ENCODE peak calls at places on chromosome 18, in six cellular contexts. A is fibroblast of lung, C is IMR-90, Y is RWPE1, I is AG09319, K is Calu3. S is an unnamed sample.

GRCh38 chr18:36127866-36128845 is 984 bp downstream of the SLC39A6 start:
- DNase-seq in A (peak; percentile 47), C (peak; percentile 69), Y (peak; percentile 4), I (no peak), K (peak; percentile 3), S (peak; percentile 30)

GRCh38 chr18:58257461-58257860 is 213.4 kb downstream of the NEDD4L start:
- DNase-seq in A (peak; percentile 67), C (peak; percentile 68), Y (no peak), I (no peak), K (no peak), S (no peak)

GRCh38 chr18:10465157-10465990 is 10.9 kb downstream of the APCDD1 start:
- DNase-seq in A (no peak), C (no peak), Y (no peak), I (no peak), K (no peak), S (no peak)

GRCh38 chr18:73980289-73980979 is 167.2 kb downstream of the FBXO15 start:
- DNase-seq in A (peak; percentile 18), C (peak; percentile 25), Y (peak; percentile 14), I (no peak), K (peak; percentile 67), S (peak; percentile 14)

GRCh38 chr18:62919109-62919838 is 203.9 kb downstream of the PHLPP1 start:
- DNase-seq in A (no peak), C (peak; percentile 22), Y (no peak), I (no peak), K (no peak), S (no peak)

GRCh38 chr18:3671181-3671580 is 221.2 kb downstream of the TGIF1 start:
- DNase-seq in A (no peak), C (peak; percentile 50), Y (no peak), I (no peak), K (no peak), S (no peak)

GRCh38 chr18:3585656-3586509 is 135.9 kb downstream of the TGIF1 start:
- DNase-seq in A (peak; percentile 67), C (peak; percentile 78), Y (peak; percentile 79), I (no peak), K (peak; percentile 91), S (peak; percentile 75)

GRCh38 chr18:63951302-63951705 is 2.2 kb downstream of the HMSD start:
- DNase-seq in A (peak; percentile 35), C (peak; percentile 34), Y (no peak), I (no peak), K (no peak), S (peak; percentile 38)

GRCh38 chr18:74745658-74746403 is 148.2 kb downstream of the ZNF407 start:
- DNase-seq in A (peak; percentile 87), C (peak; percentile 86), Y (peak; percentile 59), I (no peak), K (peak; percentile 44), S (peak; percentile 87)

GRCh38 chr18:37393221-37393828 is 172.3 kb downstream of the CELF4 start:
- DNase-seq in A (no peak), C (no peak), Y (no peak), I (no peak), K (no peak), S (no peak)

GRCh38 chr18:8313043-8313442 is 296.2 kb upstream of the RAB12 start:
- DNase-seq in A (no peak), C (no peak), Y (no peak), I (no peak), K (no peak), S (no peak)

GRCh38 chr18:34795070-34795740 is 85.1 kb downstream of the DTNA start:
- DNase-seq in A (no peak), C (no peak), Y (no peak), I (no peak), K (no peak), S (no peak)

GRCh38 chr18:40935423-40935822 is 1019.6 kb upstream of the PIK3C3 start:
- DNase-seq in A (peak; percentile 13), C (peak; percentile 15), Y (peak; percentile 0), I (no peak), K (no peak), S (peak; percentile 34)

GRCh38 chr18:37264956-37265355 is 300.6 kb downstream of the CELF4 start:
- DNase-seq in A (no peak), C (no peak), Y (no peak), I (no peak), K (no peak), S (no peak)

GRCh38 chr18:24811963-24812681 is 351.7 kb downstream of the HRH4 start:
- DNase-seq in A (no peak), C (no peak), Y (no peak), I (peak; percentile 54), K (no peak), S (no peak)

GRCh38 chr18:73638709-73639108 is 508.9 kb downstream of the FBXO15 start:
- DNase-seq in A (peak; percentile 79), C (peak; percentile 71), Y (peak; percentile 43), I (no peak), K (no peak), S (peak; percentile 37)

GRCh38 chr18:46220116-46220515 is 115.9 kb downstream of the HAUS1 start:
- DNase-seq in A (peak; percentile 89), C (peak; percentile 92), Y (peak; percentile 1), I (peak; percentile 25), K (no peak), S (peak; percentile 72)

GRCh38 chr18:35775887-35776286 is 194.3 kb downstream of the GALNT1 start:
- DNase-seq in A (peak; percentile 14), C (peak; percentile 9), Y (no peak), I (no peak), K (no peak), S (peak; percentile 33)

GRCh38 chr18:12702221-12703095 is at the start of the genes CEP76 and PSMG2:
- DNase-seq in A (peak; percentile 87), C (peak; percentile 84), Y (peak; percentile 90), I (peak; percentile 67), K (peak; percentile 86), S (peak; percentile 74)

GRCh38 chr18:28725876-28726275 is 548.9 kb upstream of the CDH2 start:
- DNase-seq in A (peak; percentile 87), C (peak; percentile 62), Y (no peak), I (no peak), K (no peak), S (peak; percentile 73)

GRCh38 chr18:37265382-37265781 is 300.2 kb downstream of the CELF4 start:
- DNase-seq in A (no peak), C (no peak), Y (no peak), I (no peak), K (no peak), S (no peak)

GRCh38 chr18:42437646-42438045 is 482.6 kb downstream of the PIK3C3 start:
- DNase-seq in A (peak; percentile 80), C (no peak), Y (no peak), I (no peak), K (no peak), S (no peak)

GRCh38 chr18:48453330-48454063 is 44.3 kb upstream of the ZBTB7C start:
- DNase-seq in A (no peak), C (no peak), Y (no peak), I (no peak), K (peak; percentile 49), S (peak; percentile 85)

GRCh38 chr18:48454146-48454796 is 45.1 kb upstream of the ZBTB7C start:
- DNase-seq in A (peak; percentile 15), C (no peak), Y (no peak), I (no peak), K (no peak), S (no peak)

GRCh38 chr18:48456838-48457237 is 47.7 kb upstream of the ZBTB7C start:
- DNase-seq in A (no peak), C (no peak), Y (no peak), I (no peak), K (no peak), S (no peak)

GRCh38 chr18:48452863-48453323 is 43.7 kb upstream of the ZBTB7C start:
- DNase-seq in A (peak; percentile 55), C (peak; percentile 13), Y (no peak), I (no peak), K (peak; percentile 18), S (peak; percentile 64)

DNA sequence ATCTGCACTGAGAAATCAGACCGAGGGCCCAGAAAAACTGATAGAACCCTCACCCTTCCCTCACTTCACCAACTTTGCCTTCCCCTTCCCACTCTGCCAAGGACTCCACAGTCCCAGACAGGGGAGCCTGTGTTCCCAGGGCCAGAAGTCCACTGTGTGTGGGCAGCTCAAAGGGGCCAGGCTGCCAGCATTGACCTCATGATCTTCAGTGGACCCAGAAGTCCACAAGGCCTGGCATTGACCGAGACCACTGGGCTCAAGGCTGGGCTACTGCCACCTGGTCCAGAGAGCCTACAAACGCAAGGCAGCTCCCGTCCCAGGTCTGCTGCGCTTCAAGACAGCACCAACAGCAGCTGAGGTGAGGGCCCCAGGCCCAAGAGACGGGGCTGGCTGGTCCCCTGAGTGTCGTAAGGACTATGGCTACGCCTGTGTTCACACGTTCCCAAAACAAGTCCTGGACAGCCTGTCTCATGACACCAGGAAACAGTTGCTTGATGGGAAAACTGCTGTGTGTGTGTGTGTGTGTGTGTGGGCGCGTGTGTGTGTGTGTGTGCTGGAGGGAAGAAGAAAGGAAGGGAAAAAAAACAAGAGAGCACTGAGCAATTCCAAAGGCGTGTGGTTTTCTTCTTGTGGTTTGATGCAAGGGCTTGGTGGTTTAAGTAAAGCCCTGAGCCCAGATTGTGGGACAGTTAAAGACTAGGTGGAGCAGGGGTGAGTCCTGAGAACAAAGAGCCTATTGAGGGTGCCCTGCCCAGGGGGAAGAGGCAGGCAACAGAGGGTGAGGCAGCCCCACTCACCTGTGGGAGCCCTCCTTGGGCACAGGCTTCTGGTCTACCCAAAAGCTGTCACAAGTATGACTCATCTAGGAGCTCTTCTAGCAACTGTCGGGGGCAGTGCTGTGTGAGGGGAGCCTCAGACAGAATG is 46.6 kb upstream of the ZBTB7C start:
- DNase-seq in A (peak; percentile 99), C (peak; percentile 89), Y (no peak), I (peak; percentile 45), K (peak; percentile 91), S (peak; percentile 90)
- TF ChIP-seq CTCF in A (no peak), C (no peak), Y (no peak), I (no peak), K (no peak), S (no peak)

DNA sequence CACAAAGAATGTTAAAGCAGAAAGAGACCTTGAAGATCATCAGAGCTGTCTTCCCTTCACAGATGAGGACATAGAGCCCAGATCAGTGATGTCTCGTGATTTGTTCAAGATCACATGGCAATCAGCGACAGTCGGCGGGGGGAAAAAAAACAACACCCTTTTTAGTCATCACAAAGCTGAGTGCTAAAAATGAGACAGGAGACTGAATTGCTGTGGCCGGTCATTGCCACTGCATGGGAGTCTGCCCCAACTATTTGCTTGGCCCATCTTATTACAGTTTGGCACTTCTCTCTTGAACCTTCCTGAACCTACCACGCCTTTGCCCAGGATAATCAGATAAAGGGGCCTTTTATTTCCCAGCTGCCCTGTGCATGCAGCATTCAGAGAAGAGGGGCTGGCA is 42.7 kb downstream of the SETBP1 start:
- DNase-seq in A (no peak), C (no peak), Y (no peak), I (no peak), K (no peak), S (no peak)
- TF ChIP-seq CTCF in A (no peak), C (no peak), Y (no peak), I (no peak), K (no peak), S (no peak)

GRCh38 chr18:22048221-22048620 is 121.2 kb upstream of the GATA6 start:
- DNase-seq in A (no peak), C (no peak), Y (no peak), I (no peak), K (no peak), S (no peak)
- TF ChIP-seq CTCF in A (no peak), C (no peak), Y (no peak), I (no peak), K (no peak), S (no peak)

DNA sequence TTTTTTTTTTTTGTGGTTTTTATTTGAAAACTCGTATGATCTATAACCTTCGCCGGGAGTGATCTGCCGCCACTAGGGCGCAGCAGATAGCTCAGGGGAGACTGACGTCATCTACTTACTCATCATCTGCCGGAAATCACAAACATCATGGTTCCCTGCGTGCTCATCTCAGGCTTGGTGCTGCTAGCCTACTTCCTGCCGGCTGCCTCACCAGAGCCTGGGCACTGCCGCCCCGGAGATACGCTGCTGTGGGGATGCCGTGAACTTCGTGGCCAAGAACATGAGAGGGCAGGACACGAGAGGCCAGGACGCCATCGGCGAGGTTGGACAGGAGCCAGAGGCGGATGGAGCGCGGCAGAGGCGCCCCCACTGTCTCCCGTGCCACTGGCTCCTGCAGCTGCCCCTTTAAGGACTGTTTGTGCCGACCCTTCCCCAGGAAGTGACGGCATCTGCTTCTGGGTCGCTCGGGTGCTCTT is 68.8 kb downstream of the DOK6 start:
- DNase-seq in A (no peak), C (no peak), Y (no peak), I (no peak), K (no peak), S (no peak)
- TF ChIP-seq CTCF in A (no peak), C (peak; percentile 14), Y (peak; percentile 26), I (peak; percentile 7), K (no peak), S (no peak)